ENCODE peak calls at places on chromosomes 11 and 22, in nine cellular contexts. F, D, B, H, K, P, Q, C and W are unnamed samples.
A peak's percentile ranks its signal among the peaks of the same experiment; 100 is the strongest.

GRCh38 chr22:40265783-40266182 is 80.5 kb upstream of the ADSL start:
- DNase-seq in F (no peak), D (no peak), B (no peak), H (no peak), K (peak; percentile 66), P (no peak), Q (no peak), C (no peak), W (no peak)

GRCh38 chr11:20342347-20343279 is 20.9 kb upstream of the HTATIP2 start:
- DNase-seq in F (no peak), D (no peak), B (peak; percentile 72), H (no peak), K (no peak), P (no peak), Q (no peak), C (no peak), W (no peak)

GRCh38 chr22:46935506-46936377 is 173.3 kb downstream of the TBC1D22A start:
- DNase-seq in F (no peak), D (no peak), B (peak; percentile 42), H (no peak), K (no peak), P (no peak), Q (no peak), C (no peak), W (no peak)

GRCh38 chr11:48127521-48128183 is 89.0 kb upstream of the OR4B1 start:
- DNase-seq in F (no peak), D (no peak), B (no peak), H (no peak), K (no peak), P (no peak), Q (no peak), C (no peak), W (no peak)

GRCh38 chr11:124814739-124815138 is 14.5 kb upstream of the MSANTD2 start:
- DNase-seq in F (no peak), D (no peak), B (no peak), H (no peak), K (peak; percentile 23), P (no peak), Q (no peak), C (no peak), W (no peak)

GRCh38 chr11:66628061-66628603 is 10.4 kb upstream of the RBM4 start:
- DNase-seq in F (no peak), D (no peak), B (no peak), H (no peak), K (no peak), P (no peak), Q (no peak), C (no peak), W (no peak)

GRCh38 chr11:58659910-58660570 is 37.6 kb downstream of the CNTF start:
- DNase-seq in F (no peak), D (no peak), B (no peak), H (no peak), K (no peak), P (no peak), Q (no peak), C (no peak), W (no peak)

GRCh38 chr11:64571410-64572091 is 19.5 kb upstream of the SLC22A12 start:
- DNase-seq in F (no peak), D (no peak), B (no peak), H (no peak), K (no peak), P (no peak), Q (no peak), C (no peak), W (no peak)

GRCh38 chr11:4539603-4540219 is 5.3 kb upstream of the OR52M1 start:
- DNase-seq in F (peak; percentile 29), D (peak; percentile 27), B (peak; percentile 82), H (peak; percentile 44), K (peak; percentile 50), P (peak; percentile 34), Q (peak; percentile 31), C (peak; percentile 55), W (peak; percentile 8)

GRCh38 chr22:27151407-27151806 is 494.0 kb downstream of the MIAT start:
- DNase-seq in F (no peak), D (no peak), B (no peak), H (no peak), K (no peak), P (no peak), Q (no peak), C (no peak), W (no peak)

GRCh38 chr11:11366793-11367192 is 13.7 kb upstream of the CSNK2A3 start:
- DNase-seq in F (no peak), D (no peak), B (no peak), H (no peak), K (peak; percentile 31), P (no peak), Q (no peak), C (peak; percentile 15), W (no peak)